ENCODE peak calls at places on chromosomes 3 and 15, in seven cellular contexts. B is progenitor cell of endocrine pancreas, X is brain microvascular endothelial cell, O is Calu3, F is endodermal cell, A is AG10803, V is left lung. W is an unnamed sample.

GRCh38 chr3:48565591-48566400 is 2.2 kb upstream of the UCN2 start:
- DNase-seq in B (no peak), X (peak; percentile 56), O (peak; percentile 13), F (no peak), A (peak; percentile 76), V (no peak), W (no peak)

GRCh38 chr15:52050416-52050815 is 31.4 kb downstream of the MAPK6 start:
- DNase-seq in B (no peak), X (no peak), O (no peak), F (no peak), A (peak; percentile 57), V (no peak), W (no peak)

GRCh38 chr3:194422188-194422587 is 23.1 kb upstream of the GP5 start:
- DNase-seq in B (no peak), X (no peak), O (no peak), F (no peak), A (peak; percentile 12), V (no peak), W (no peak)

GRCh38 chr3:78918361-78919020 is 849.3 kb downstream of the ROBO1 start:
- DNase-seq in B (no peak), X (no peak), O (no peak), F (no peak), A (peak; percentile 30), V (no peak), W (no peak)

GRCh38 chr15:31151301-31152233 is 50.0 kb upstream of the TRPM1 start:
- DNase-seq in B (no peak), X (no peak), O (no peak), F (no peak), A (no peak), V (no peak), W (no peak)

GRCh38 chr3:50427255-50427654 is 67.9 kb upstream of the TMEM115 start:
- DNase-seq in B (no peak), X (no peak), O (no peak), F (no peak), A (no peak), V (no peak), W (no peak)

GRCh38 chr3:178036745-178037144 is 499.5 kb upstream of the KCNMB2 start:
- DNase-seq in B (no peak), X (no peak), O (no peak), F (no peak), A (peak; percentile 89), V (no peak), W (no peak)

GRCh38 chr15:58546635-58547627 is 115.1 kb downstream of the LIPC start:
- DNase-seq in B (no peak), X (peak; percentile 92), O (peak; percentile 79), F (peak; percentile 45), A (peak; percentile 97), V (peak; percentile 48), W (no peak)

GRCh38 chr3:81452406-81452805 is 309.0 kb downstream of the GBE1 start:
- DNase-seq in B (no peak), X (peak; percentile 50), O (no peak), F (no peak), A (no peak), V (no peak), W (no peak)

GRCh38 chr3:17894434-17895060 is 152.1 kb upstream of the TBC1D5 start:
- DNase-seq in B (peak; percentile 23), X (peak; percentile 80), O (peak; percentile 70), F (peak; percentile 90), A (peak; percentile 59), V (no peak), W (no peak)

GRCh38 chr3:141452045-141452444 is 34.8 kb upstream of the RASA2 start:
- DNase-seq in B (no peak), X (peak; percentile 65), O (peak; percentile 56), F (peak; percentile 68), A (peak; percentile 74), V (no peak), W (no peak)

GRCh38 chr3:161567962-161568361 is 71.4 kb downstream of the OTOL1 start:
- DNase-seq in B (no peak), X (no peak), O (no peak), F (no peak), A (peak; percentile 72), V (no peak), W (no peak)

GRCh38 chr15:36498401-36498800 is 81.0 kb upstream of the CDIN1 start:
- DNase-seq in B (no peak), X (no peak), O (no peak), F (no peak), A (no peak), V (no peak), W (no peak)

GRCh38 chr15:75140080-75140879 is 61.4 kb upstream of the C15orf39 start:
- DNase-seq in B (no peak), X (no peak), O (no peak), F (peak; percentile 73), A (no peak), V (no peak), W (no peak)

GRCh38 chr3:8456118-8456811 is 45.4 kb upstream of the LMCD1 start:
- DNase-seq in B (no peak), X (peak; percentile 52), O (no peak), F (peak; percentile 53), A (no peak), V (peak; percentile 62), W (no peak)

GRCh38 chr3:154602241-154602640 is 172.3 kb upstream of the GPR149 start:
- DNase-seq in B (no peak), X (no peak), O (no peak), F (no peak), A (no peak), V (no peak), W (no peak)

GRCh38 chr3:150370129-150370602 is 37.9 kb upstream of the TSC22D2 start:
- DNase-seq in B (no peak), X (peak; percentile 97), O (peak; percentile 94), F (peak; percentile 80), A (peak; percentile 98), V (peak; percentile 72), W (no peak)

GRCh38 chr3:33064929-33065328 is 32.0 kb downstream of the GLB1 start:
- DNase-seq in B (no peak), X (no peak), O (no peak), F (peak; percentile 36), A (no peak), V (no peak), W (no peak)

GRCh38 chr15:62644216-62644873 is 398.2 kb upstream of the TPM1 start:
- DNase-seq in B (no peak), X (no peak), O (no peak), F (no peak), A (no peak), V (no peak), W (no peak)

GRCh38 chr3:127566801-127567200 is 23.7 kb downstream of the TPRA1 start:
- DNase-seq in B (no peak), X (no peak), O (no peak), F (no peak), A (no peak), V (no peak), W (no peak)

GRCh38 chr3:185207931-185208746 is 45.7 kb downstream of the EHHADH start:
- DNase-seq in B (no peak), X (no peak), O (no peak), F (no peak), A (peak; percentile 59), V (no peak), W (no peak)

GRCh38 chr15:75483106-75483505 is 31.6 kb upstream of the SIN3A start:
- DNase-seq in B (no peak), X (no peak), O (no peak), F (no peak), A (no peak), V (no peak), W (no peak)

GRCh38 chr3:140187028-140187427 is 252.0 kb downstream of the CLSTN2 start:
- DNase-seq in B (no peak), X (no peak), O (no peak), F (no peak), A (no peak), V (no peak), W (no peak)

GRCh38 chr3:81643721-81644120 is 117.7 kb downstream of the GBE1 start:
- DNase-seq in B (no peak), X (peak; percentile 12), O (peak; percentile 6), F (no peak), A (peak; percentile 16), V (no peak), W (no peak)

GRCh38 chr15:74786659-74787165 is 4.8 kb downstream of the CSK start:
- DNase-seq in B (no peak), X (no peak), O (no peak), F (no peak), A (no peak), V (peak; percentile 65), W (no peak)

GRCh38 chr3:100401674-100402036 is 316 bp downstream of the LNP1 start:
- DNase-seq in B (peak; percentile 11), X (peak; percentile 46), O (peak; percentile 24), F (no peak), A (peak; percentile 34), V (peak; percentile 36), W (no peak)

GRCh38 chr3:107421170-107421792 is 44.0 kb downstream of the CCDC54 start:
- DNase-seq in B (no peak), X (peak; percentile 37), O (peak; percentile 28), F (no peak), A (peak; percentile 76), V (no peak), W (no peak)

GRCh38 chr15:83219026-83219425 is 11.4 kb upstream of the HDGFL3 start:
- DNase-seq in B (no peak), X (peak; percentile 18), O (no peak), F (no peak), A (no peak), V (no peak), W (no peak)

GRCh38 chr3:105997800-105998526 is 129.2 kb upstream of the CBLB start:
- DNase-seq in B (no peak), X (peak; percentile 90), O (peak; percentile 59), F (no peak), A (peak; percentile 93), V (peak; percentile 58), W (no peak)

GRCh38 chr15:70214266-70214665 is 116.5 kb upstream of the TLE3 start:
- DNase-seq in B (no peak), X (no peak), O (no peak), F (peak; percentile 65), A (no peak), V (no peak), W (no peak)
- TF ChIP-seq CTCF in B (no peak), X (no peak), O (no peak), F (peak; percentile 65), A (peak; percentile 1), V (no peak), W (no peak)

GRCh38 chr15:70427120-70427519 is 329.4 kb upstream of the TLE3 start:
- DNase-seq in B (no peak), X (no peak), O (no peak), F (no peak), A (no peak), V (no peak), W (no peak)
- TF ChIP-seq CTCF in B (no peak), X (peak; percentile 26), O (no peak), F (peak; percentile 37), A (no peak), V (no peak), W (no peak)

GRCh38 chr15:96073908-96074307 is 256.6 kb upstream of the NR2F2 start:
- DNase-seq in B (no peak), X (no peak), O (no peak), F (no peak), A (no peak), V (no peak), W (no peak)
- TF ChIP-seq CTCF in B (no peak), X (no peak), O (no peak), F (peak; percentile 47), A (no peak), V (no peak), W (no peak)

DNA sequence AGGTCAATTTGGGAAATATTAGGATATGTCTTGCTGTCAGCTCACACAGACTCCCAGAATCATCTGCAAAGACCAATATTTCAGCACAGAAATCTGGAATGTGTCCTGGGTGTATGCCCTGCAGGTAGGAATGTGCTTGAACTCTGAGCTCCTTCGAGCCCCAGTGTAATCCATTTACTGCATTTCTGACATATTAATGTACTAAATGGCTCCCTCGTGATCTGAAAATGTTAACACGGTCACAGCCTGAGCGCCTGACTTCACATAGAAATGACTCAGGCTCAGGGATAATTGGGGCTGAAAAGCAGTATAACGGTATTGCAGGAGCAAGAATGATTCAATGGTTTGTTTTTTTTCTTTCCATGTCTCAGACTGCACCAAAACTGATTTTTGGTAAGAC is 50.0 kb downstream of the DCLK3 start:
- DNase-seq in B (no peak), X (peak; percentile 31), O (no peak), F (no peak), A (peak; percentile 70), V (no peak), W (no peak)
- TF ChIP-seq CTCF in B (no peak), X (peak; percentile 22), O (no peak), F (no peak), A (peak; percentile 17), V (no peak), W (no peak)